ENCODE peak calls at places on chromosomes 11 and 22, in five cellular contexts. F, P, A, E and C are unnamed samples.

GRCh38 chr11:127345819-127346459 is 345.4 kb upstream of the KIRREL3 start:
- DNase-seq in P (peak), A (no peak), F (peak), E (peak), C (peak)

GRCh38 chr11:44329472-44330230 is 19.7 kb upstream of the ALX4 start:
- DNase-seq in A (no peak), E (no peak), P (no peak), F (no peak), C (no peak)

GRCh38 chr11:122628691-122629555 is 26.6 kb upstream of the UBASH3B start:
- DNase-seq in A (peak), F (peak), E (peak), P (peak), C (peak)

GRCh38 chr22:41768420-41768819 is 32.1 kb upstream of the CCDC134 start:
- DNase-seq in A (no peak), P (no peak), F (no peak), E (peak), C (no peak)

GRCh38 chr11:30049214-30049613 is 32.4 kb upstream of the KCNA4 start:
- DNase-seq in E (no peak), P (no peak), F (no peak), A (no peak), C (no peak)

GRCh38 chr22:19307872-19308271 is 16.4 kb upstream of the CLTCL1 start:
- DNase-seq in P (no peak), E (no peak), F (no peak), A (no peak), C (no peak)

GRCh38 chr11:125289419-125290088 is 125.0 kb downstream of the PKNOX2 start:
- DNase-seq in E (no peak), A (no peak), F (no peak), P (no peak), C (no peak)

GRCh38 chr11:776459-777287 is 614 bp downstream of the GATD1 start:
- DNase-seq in P (peak), F (peak), E (peak), A (no peak), C (peak)

GRCh38 chr11:76803811-76804600 is 20.9 kb downstream of the TSKU start:
- DNase-seq in F (peak), A (peak), E (no peak), P (no peak), C (no peak)

GRCh38 chr11:117144477-117145392 is 648 bp downstream of the PAFAH1B2 start:
- DNase-seq in E (peak), F (peak), P (peak), A (peak), C (peak)

GRCh38 chr22:38267086-38267485 is 5.7 kb downstream of the TMEM184B start:
- DNase-seq in P (no peak), E (no peak), A (no peak), F (no peak), C (no peak)

GRCh38 chr11:16831281-16832192 is 93.1 kb downstream of the C11orf58 start:
- DNase-seq in P (no peak), F (no peak), A (no peak), E (no peak), C (no peak)

GRCh38 chr11:134683860-134684259 is 271.8 kb upstream of the B3GAT1 start:
- DNase-seq in A (no peak), P (no peak), E (no peak), F (no peak), C (no peak)

GRCh38 chr11:125360066-125360465 is 136.0 kb downstream of the FEZ1 start:
- DNase-seq in A (no peak), F (no peak), E (no peak), P (no peak), C (no peak)

GRCh38 chr11:118660646-118661424 is 18.6 kb downstream of the TREH start:
- DNase-seq in P (no peak), F (no peak), E (no peak), A (no peak), C (no peak)

GRCh38 chr11:27914080-27914479 is 193.9 kb downstream of the KIF18A start:
- DNase-seq in E (peak), F (no peak), A (no peak), P (no peak), C (no peak)

GRCh38 chr11:24716403-24716802 is 219.6 kb downstream of the LUZP2 start:
- DNase-seq in F (no peak), E (no peak), P (no peak), A (no peak), C (no peak)

GRCh38 chr22:24583221-24583971 is 9.5 kb downstream of the LRRC75B start:
- DNase-seq in F (no peak), P (no peak), E (no peak), A (no peak), C (no peak)

GRCh38 chr11:106695506-106695905 is 322.8 kb downstream of the GUCY1A2 start:
- DNase-seq in P (no peak), E (peak), F (no peak), A (no peak), C (no peak)

GRCh38 chr11:17887779-17888178 is 125.1 kb downstream of the SERGEF start:
- DNase-seq in A (no peak), E (no peak), F (no peak), P (peak), C (no peak)

GRCh38 chr22:17628304-17629166 is at the start of gene ATP6V1E1:
- DNase-seq in E (peak), P (peak), A (peak), F (peak), C (peak)

GRCh38 chr11:69305885-69306540 is 12.1 kb downstream of the MYEOV start:
- DNase-seq in A (no peak), E (no peak), P (no peak), F (no peak), C (no peak)

GRCh38 chr11:131217313-131218297 is 152.8 kb upstream of the NTM start:
- DNase-seq in E (no peak), F (no peak), A (no peak), P (no peak), C (no peak)

GRCh38 chr11:5421811-5422210 is at the start of gene OR51Q1:
- DNase-seq in F (no peak), P (no peak), E (no peak), A (no peak), C (no peak)

GRCh38 chr22:35008213-35008612 is 57.7 kb upstream of the ISX start:
- DNase-seq in E (no peak), P (no peak), F (no peak), A (no peak), C (no peak)

GRCh38 chr22:30925667-30926066 is 42.9 kb downstream of the MORC2 start:
- DNase-seq in P (no peak), F (no peak), A (no peak), E (no peak), C (no peak)

GRCh38 chr22:29813126-29813525 is 24.9 kb downstream of the ASCC2 start:
- DNase-seq in E (no peak), P (no peak), F (no peak), A (no peak), C (no peak)

GRCh38 chr22:44574057-44574456 is 76.0 kb upstream of the RTL6 start:
- DNase-seq in E (peak), F (peak), P (no peak), A (no peak), C (no peak)

GRCh38 chr11:117454564-117454917 is 126.9 kb downstream of the CEP164 start:
- DNase-seq in E (no peak), P (no peak), F (no peak), A (no peak), C (no peak)

GRCh38 chr11:30423886-30424285 is 101.0 kb downstream of the ARL14EP start:
- DNase-seq in P (peak), A (no peak), F (no peak), E (no peak), C (no peak)

GRCh38 chr22:20135265-20135664 is 3.7 kb downstream of the ZDHHC8 start:
- DNase-seq in F (no peak), P (no peak), E (no peak), A (no peak), C (no peak)

GRCh38 chr11:82949352-82949751 is 47.8 kb downstream of the DDIAS start:
- DNase-seq in A (no peak), F (no peak), E (no peak), P (no peak), C (no peak)

GRCh38 chr11:32658639-32659406 is 75.2 kb downstream of the EIF3M start:
- DNase-seq in P (no peak), A (no peak), F (no peak), E (peak), C (no peak)

GRCh38 chr11:32659672-32660071 is 76.0 kb downstream of the EIF3M start:
- DNase-seq in E (peak), F (no peak), A (no peak), P (no peak), C (no peak)
- TF ChIP-seq CTCF in E (no peak), F (no peak), A (no peak), P (no peak), C (no peak)

GRCh38 chr22:22779213-22779612 is 108.4 kb upstream of the IGLL5 start:
- DNase-seq in A (no peak), F (no peak), P (no peak), E (no peak), C (no peak)
- TF ChIP-seq CTCF in A (no peak), F (no peak), P (no peak), E (no peak), C (no peak)

GRCh38 chr22:22464541-22465054 is 43.9 kb downstream of the ZNF280B start:
- DNase-seq in E (no peak), F (no peak), A (no peak), P (no peak), C (no peak)

GRCh38 chr22:22461111-22461510 is 47.4 kb downstream of the ZNF280B start:
- DNase-seq in A (no peak), F (no peak), P (no peak), E (no peak), C (no peak)

GRCh38 chr22:22463855-22464540 is 44.5 kb downstream of the ZNF280B start:
- DNase-seq in F (peak), A (peak), E (peak), P (peak), C (peak)

GRCh38 chr22:22461583-22461982 is 47.0 kb downstream of the ZNF280B start:
- DNase-seq in F (no peak), P (no peak), A (no peak), E (no peak), C (no peak)

DNA sequence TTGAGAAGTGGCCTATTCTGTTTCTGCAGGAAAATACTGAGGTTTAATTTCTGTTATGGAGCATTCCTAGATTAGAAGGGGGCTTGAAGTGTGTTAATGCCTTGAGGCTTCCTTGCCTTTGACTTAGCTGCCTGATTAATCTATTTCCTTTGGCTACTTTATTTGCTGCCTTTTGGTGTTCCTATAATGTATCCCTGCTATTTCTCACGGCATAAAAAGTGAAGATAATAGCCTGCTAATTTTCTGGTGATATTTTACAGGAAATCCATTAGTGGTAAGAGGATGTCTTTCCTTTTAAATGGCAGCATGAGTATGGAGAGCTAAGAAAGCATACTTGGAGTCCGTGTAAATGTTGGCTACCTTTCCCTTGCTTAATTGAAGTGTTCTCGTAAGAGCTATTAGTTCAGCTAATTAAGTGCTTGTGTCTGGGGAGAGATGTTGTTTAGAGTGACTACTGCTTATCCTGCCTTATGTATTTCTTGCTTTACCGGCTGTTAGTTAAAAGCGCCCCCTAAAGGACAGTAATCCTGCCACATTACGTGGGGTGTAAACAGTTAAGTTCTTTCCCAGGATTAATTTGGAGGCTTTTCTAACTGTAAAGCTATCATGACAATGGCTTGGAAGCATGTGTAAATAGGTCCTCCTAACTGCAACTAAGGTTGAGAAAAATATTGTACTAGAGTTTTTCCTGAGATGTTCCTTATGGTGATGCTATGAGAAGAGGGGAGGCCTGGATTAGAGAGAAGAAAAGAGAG is 45.6 kb downstream of the ZNF280B start:
- DNase-seq in E (no peak), A (no peak), F (no peak), P (no peak), C (no peak)
- TF ChIP-seq CTCF in E (peak), A (no peak), F (no peak), P (no peak), C (peak)

GRCh38 chr11:108025387-108026080 is 16.8 kb downstream of the CUL5 start:
- DNase-seq in F (no peak), P (no peak), E (no peak), A (no peak), C (no peak)
- TF ChIP-seq CTCF in F (no peak), P (no peak), E (no peak), A (no peak), C (no peak)

GRCh38 chr11:57335343-57336110 is at the start of gene SSRP1:
- DNase-seq in F (peak), A (peak), E (peak), P (peak), C (peak)
- TF ChIP-seq CTCF in F (no peak), A (no peak), E (no peak), P (no peak), C (no peak)

DNA sequence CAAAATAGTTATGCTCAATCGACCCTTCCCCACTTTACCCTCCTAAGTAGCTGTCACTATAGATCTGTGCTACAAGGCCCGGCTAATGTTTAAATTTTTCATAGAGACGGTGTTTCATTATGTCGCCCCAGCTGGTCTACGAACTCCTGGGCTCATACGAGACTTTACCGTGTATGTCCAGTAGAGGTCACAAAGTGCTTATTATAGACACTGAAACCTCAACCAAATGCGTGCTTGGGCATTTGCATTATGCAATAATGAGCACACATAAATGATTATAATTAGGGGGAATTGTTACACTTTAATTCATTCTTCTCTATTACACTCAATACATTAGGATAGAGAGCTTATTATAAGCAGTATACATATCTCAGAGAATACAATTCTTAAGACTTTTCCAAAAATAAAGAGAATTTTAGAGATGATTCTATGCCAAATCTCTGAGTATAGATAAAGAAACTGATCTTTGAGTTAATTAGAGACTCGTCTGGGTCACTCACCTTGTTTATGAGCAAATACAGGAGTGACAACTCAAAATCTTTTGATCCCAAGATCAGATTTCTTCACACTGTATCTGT is 12.5 kb upstream of the MRPL16 start:
- DNase-seq in E (peak), A (peak), F (no peak), P (peak), C (peak)
- TF ChIP-seq CTCF in E (peak), A (no peak), F (peak), P (peak), C (peak)